ENCODE peak calls at places on chromosomes 1 and 21, in six cellular contexts. One of them, this sample, is unnamed.

GRCh38 chr1:61244114-61244513 is 161.8 kb downstream of the NFIA start:
- DNase-seq in effector memory CD8-positive, alpha-beta T cell: no peak
- DNase-seq in AG04450: no peak
- DNase-seq in AG08396: peak; percentile 8
- DNase-seq in hippocampal formation: no peak
- DNase-seq in RCC 7860: peak; percentile 45
- DNase-seq in this sample: no peak

GRCh38 chr1:2136386-2136821 is 58.2 kb downstream of the FAAP20 start:
- DNase-seq in effector memory CD8-positive, alpha-beta T cell: no peak
- DNase-seq in AG08396: no peak
- DNase-seq in hippocampal formation: no peak
- DNase-seq in AG04450: no peak
- DNase-seq in RCC 7860: no peak
- DNase-seq in this sample: no peak

GRCh38 chr1:169390303-169390702 is 22.3 kb downstream of the BLZF1 start:
- DNase-seq in AG08396: no peak
- DNase-seq in hippocampal formation: no peak
- DNase-seq in effector memory CD8-positive, alpha-beta T cell: no peak
- DNase-seq in AG04450: no peak
- DNase-seq in RCC 7860: no peak
- DNase-seq in this sample: no peak

GRCh38 chr1:6922096-6922931 is 137.1 kb downstream of the CAMTA1 start:
- DNase-seq in AG08396: peak; percentile 50
- DNase-seq in hippocampal formation: peak; percentile 31
- DNase-seq in effector memory CD8-positive, alpha-beta T cell: no peak
- DNase-seq in RCC 7860: no peak
- DNase-seq in AG04450: no peak
- DNase-seq in this sample: no peak

GRCh38 chr1:57623039-57623790 is 199.4 kb upstream of the DAB1 start:
- DNase-seq in RCC 7860: no peak
- DNase-seq in effector memory CD8-positive, alpha-beta T cell: no peak
- DNase-seq in AG08396: peak; percentile 18
- DNase-seq in hippocampal formation: no peak
- DNase-seq in AG04450: no peak
- DNase-seq in this sample: no peak

GRCh38 chr1:175250027-175250426 is 57.5 kb upstream of the KIAA0040 start:
- DNase-seq in AG08396: no peak
- DNase-seq in hippocampal formation: no peak
- DNase-seq in RCC 7860: no peak
- DNase-seq in effector memory CD8-positive, alpha-beta T cell: no peak
- DNase-seq in AG04450: no peak
- DNase-seq in this sample: no peak

GRCh38 chr21:37582613-37583012 is 216.0 kb downstream of the DYRK1A start:
- DNase-seq in AG08396: peak; percentile 54
- DNase-seq in AG04450: peak; percentile 29
- DNase-seq in RCC 7860: peak; percentile 38
- DNase-seq in effector memory CD8-positive, alpha-beta T cell: no peak
- DNase-seq in hippocampal formation: no peak
- DNase-seq in this sample: peak; percentile 68

GRCh38 chr21:30480145-30480544 is at the start of gene KRTAP19-1:
- DNase-seq in effector memory CD8-positive, alpha-beta T cell: no peak
- DNase-seq in RCC 7860: no peak
- DNase-seq in AG08396: no peak
- DNase-seq in AG04450: no peak
- DNase-seq in hippocampal formation: no peak
- DNase-seq in this sample: no peak

GRCh38 chr1:205792481-205792881 is 17.2 kb upstream of the RAB29 start:
- DNase-seq in AG08396: no peak
- DNase-seq in AG04450: no peak
- DNase-seq in hippocampal formation: no peak
- DNase-seq in RCC 7860: no peak
- DNase-seq in effector memory CD8-positive, alpha-beta T cell: no peak
- DNase-seq in this sample: peak; percentile 73

GRCh38 chr1:26285366-26286063 is 5.6 kb downstream of the SH3BGRL3 start:
- DNase-seq in AG04450: no peak
- DNase-seq in AG08396: no peak
- DNase-seq in effector memory CD8-positive, alpha-beta T cell: no peak
- DNase-seq in RCC 7860: no peak
- DNase-seq in hippocampal formation: no peak
- DNase-seq in this sample: peak; percentile 90

GRCh38 chr1:228842094-228842775 is 107.0 kb downstream of the RHOU start:
- DNase-seq in AG08396: peak; percentile 52
- DNase-seq in RCC 7860: peak; percentile 92
- DNase-seq in AG04450: peak; percentile 47
- DNase-seq in hippocampal formation: peak; percentile 47
- DNase-seq in effector memory CD8-positive, alpha-beta T cell: no peak
- DNase-seq in this sample: no peak

GRCh38 chr1:211638723-211639122 is 36.7 kb downstream of the NEK2 start:
- DNase-seq in RCC 7860: no peak
- DNase-seq in AG04450: no peak
- DNase-seq in effector memory CD8-positive, alpha-beta T cell: no peak
- DNase-seq in AG08396: no peak
- DNase-seq in hippocampal formation: no peak
- DNase-seq in this sample: no peak

GRCh38 chr1:50531027-50531426 is 107.8 kb upstream of the DMRTA2 start:
- DNase-seq in RCC 7860: no peak
- DNase-seq in AG04450: no peak
- DNase-seq in AG08396: no peak
- DNase-seq in effector memory CD8-positive, alpha-beta T cell: no peak
- DNase-seq in hippocampal formation: no peak
- DNase-seq in this sample: no peak

GRCh38 chr1:26234644-26235384 is 814 bp downstream of the CEP85 start:
- DNase-seq in effector memory CD8-positive, alpha-beta T cell: peak; percentile 19
- DNase-seq in RCC 7860: no peak
- DNase-seq in hippocampal formation: no peak
- DNase-seq in AG08396: no peak
- DNase-seq in AG04450: no peak
- DNase-seq in this sample: peak; percentile 63

GRCh38 chr1:55216078-55216477 is 914 bp upstream of the USP24 start:
- DNase-seq in AG08396: no peak
- DNase-seq in RCC 7860: no peak
- DNase-seq in AG04450: no peak
- DNase-seq in hippocampal formation: no peak
- DNase-seq in effector memory CD8-positive, alpha-beta T cell: no peak
- DNase-seq in this sample: no peak

GRCh38 chr1:159821171-159821867 is 5.4 kb upstream of the SLAMF8 start:
- DNase-seq in effector memory CD8-positive, alpha-beta T cell: no peak
- DNase-seq in AG04450: peak; percentile 7
- DNase-seq in RCC 7860: peak; percentile 11
- DNase-seq in hippocampal formation: peak; percentile 18
- DNase-seq in AG08396: no peak
- DNase-seq in this sample: no peak

GRCh38 chr1:47444578-47445465 is 7.0 kb downstream of the FOXD2 start:
- DNase-seq in AG04450: no peak
- DNase-seq in effector memory CD8-positive, alpha-beta T cell: no peak
- DNase-seq in AG08396: peak; percentile 46
- DNase-seq in hippocampal formation: no peak
- DNase-seq in RCC 7860: no peak
- DNase-seq in this sample: peak; percentile 52

This sample was measured in Karpas-422.